ENCODE peak calls at places on chromosomes 6 and 20, in four cellular contexts. S is right lobe of liver, B is foreskin keratinocyte, Y is NT2/D1. I is an unnamed sample. For H3K4me1, the result is how much of the 10 kb centered on the place peaks cover.

GRCh38 chr6:79610301-79611009 is 20.7 kb upstream of the SH3BGRL2 start:
- DNase-seq in Y (no peak), S (no peak), B (no peak), I (no peak)

GRCh38 chr6:54847799-54848597 is 1.4 kb downstream of the FAM83B start:
- DNase-seq in Y (no peak), S (no peak), B (peak), I (no peak)

GRCh38 chr6:105161411-105161810 is 18.4 kb downstream of the POPDC3 start:
- DNase-seq in B (no peak), S (no peak), Y (no peak), I (no peak)

GRCh38 chr20:37393196-37393862 is 47.4 kb downstream of the SRC start:
- DNase-seq in B (no peak), Y (no peak), S (peak), I (no peak)

GRCh38 chr6:116500969-116501433 is 10.4 kb upstream of the CALHM5 start:
- DNase-seq in Y (peak), B (peak), S (no peak), I (no peak)

GRCh38 chr6:105824732-105825131 is 261.4 kb upstream of the PRDM1 start:
- DNase-seq in S (no peak), Y (no peak), B (no peak), I (no peak)

GRCh38 chr20:22687676-22688360 is 103.4 kb upstream of the FOXA2 start:
- DNase-seq in Y (no peak), S (no peak), B (no peak), I (no peak)

GRCh38 chr6:31383149-31383548 is 20.2 kb upstream of the MICA start:
- DNase-seq in B (no peak), S (no peak), Y (no peak), I (no peak)

DNA sequence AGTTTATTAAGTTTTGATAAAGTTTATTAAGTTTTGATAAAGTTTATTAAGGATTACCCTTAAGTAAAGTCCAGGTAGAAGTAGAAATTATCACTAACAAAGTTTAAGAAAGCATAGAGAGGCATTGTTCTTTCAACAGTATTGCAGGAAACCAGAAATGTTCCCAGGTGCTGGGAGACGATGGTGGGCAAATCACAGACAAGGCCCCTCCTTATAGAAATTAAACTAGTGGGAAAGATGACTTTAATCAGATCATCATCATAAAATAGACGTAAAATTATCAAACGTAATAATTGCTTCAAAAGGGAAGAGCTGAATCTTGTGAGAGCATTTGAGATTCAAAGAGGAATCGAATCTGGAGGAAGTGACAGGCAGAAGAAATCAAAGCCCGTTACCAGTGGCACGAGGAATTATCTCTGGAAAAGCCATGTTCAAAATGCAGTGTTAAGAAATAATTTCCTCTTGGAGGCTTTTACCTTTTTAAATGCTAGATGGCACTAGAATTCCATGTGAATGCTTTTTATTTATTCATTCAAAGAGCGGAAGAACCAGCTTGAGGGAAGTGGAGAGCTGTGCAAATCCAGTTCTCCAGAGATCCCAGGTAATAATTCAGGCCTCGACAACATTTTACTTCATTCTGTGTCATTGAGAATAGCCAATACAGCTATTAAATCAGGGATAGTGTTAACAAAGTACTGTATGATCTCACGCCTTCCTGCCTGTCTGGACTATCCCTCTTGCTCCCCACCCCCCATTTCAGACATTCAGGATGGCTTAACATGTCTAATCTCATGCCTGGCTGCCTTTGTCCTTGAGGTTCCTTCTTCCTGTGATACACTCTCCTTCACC is 1.0 kb upstream of the APMAP start:
- DNase-seq in Y (no peak), S (no peak), B (no peak), I (no peak)
- H3K4me1 ChIP-seq in Y (under half), S (under half), B (under half), I (under half)

GRCh38 chr6:88383183-88383582 is 217.0 kb upstream of the CNR1 start:
- DNase-seq in S (no peak), Y (no peak), B (no peak), I (no peak)

GRCh38 chr6:88378639-88379038 is 212.5 kb upstream of the CNR1 start:
- DNase-seq in B (no peak), S (no peak), Y (no peak), I (no peak)

GRCh38 chr6:88381289-88381642 is 215.1 kb upstream of the CNR1 start:
- DNase-seq in B (no peak), Y (no peak), S (no peak), I (no peak)

GRCh38 chr6:88380083-88380482 is 213.9 kb upstream of the CNR1 start:
- DNase-seq in S (peak), B (peak), Y (no peak), I (no peak)

GRCh38 chr6:88380618-88381288 is 214.6 kb upstream of the CNR1 start:
- DNase-seq in S (no peak), B (no peak), Y (no peak), I (no peak)
- H3K4me1 ChIP-seq in S (under half), B (under half), Y (under half), I (under half)

GRCh38 chr6:134721095-134721400 is 228.9 kb downstream of the ALDH8A1 start:
- DNase-seq in S (no peak), B (no peak), Y (no peak), I (no peak)
- H3K4me1 ChIP-seq in S (under half), B (under half), Y (under half), I (under half)

DNA sequence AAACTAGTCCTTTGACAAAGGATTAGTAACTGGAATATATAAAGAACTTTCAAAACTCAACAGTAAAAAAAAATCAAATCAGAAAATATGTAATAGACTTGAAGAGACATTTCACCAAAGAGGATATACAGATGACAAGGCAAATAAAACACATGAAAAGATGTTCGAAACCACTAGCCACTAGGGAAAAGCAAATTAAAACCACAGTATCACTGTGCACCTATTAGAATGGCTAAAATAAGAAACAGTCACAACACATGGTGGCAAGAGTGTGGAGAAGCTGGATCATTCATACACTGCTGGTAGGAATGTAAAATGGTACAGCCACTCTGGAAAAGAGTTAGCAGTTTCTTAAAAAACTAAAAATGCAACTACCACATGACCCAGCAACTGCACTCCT is 14.9 kb downstream of the ZBTB2 start:
- DNase-seq in S (no peak), Y (no peak), B (no peak), I (no peak)
- H3K4me1 ChIP-seq in S (under half), Y (under half), B (under half), I (under half)

I was measured in iPS DF 6.9.